ENCODE peak calls at places on chromosomes 2 and 18, in five cellular contexts. I is GM23338, N is B cell, D is GM04503, P is D341Med. C is an unnamed sample.
A peak's percentile ranks its signal among the peaks of the same experiment; 100 is the strongest.

GRCh38 chr2:38274286-38275276 is 102.5 kb downstream of the ATL2 start:
- DNase-seq in I (peak; percentile 78), N (peak; percentile 53), D (peak; percentile 29), P (peak; percentile 48), C (no peak)

GRCh38 chr18:2627821-2628276 is 27.7 kb upstream of the SMCHD1 start:
- DNase-seq in I (no peak), N (no peak), D (no peak), P (no peak), C (no peak)

GRCh38 chr2:206160807-206161179 is 1.1 kb downstream of the EEF1B2 start:
- DNase-seq in I (no peak), N (no peak), D (no peak), P (no peak), C (no peak)

GRCh38 chr18:69838620-69839411 is 108.9 kb downstream of the CD226 start:
- DNase-seq in I (peak; percentile 81), N (no peak), D (no peak), P (peak; percentile 49), C (no peak)

GRCh38 chr2:148640767-148641166 is 3.8 kb upstream of the EPC2 start:
- DNase-seq in I (peak; percentile 29), N (no peak), D (no peak), P (peak; percentile 21), C (no peak)

GRCh38 chr2:73202156-73203054 is at the start of gene NOTO:
- DNase-seq in I (peak; percentile 82), N (peak; percentile 23), D (no peak), P (no peak), C (no peak)

GRCh38 chr2:47058061-47058931 is 96.8 kb downstream of the STPG4 start:
- DNase-seq in I (no peak), N (no peak), D (peak; percentile 77), P (no peak), C (no peak)

GRCh38 chr2:188477564-188478086 is 186.0 kb downstream of the GULP1 start:
- DNase-seq in I (no peak), N (no peak), D (no peak), P (no peak), C (no peak)

GRCh38 chr2:15279181-15279876 is 281.8 kb downstream of the NBAS start:
- DNase-seq in I (no peak), N (no peak), D (no peak), P (no peak), C (no peak)

GRCh38 chr18:60277855-60278480 is 94.6 kb downstream of the MC4R start:
- DNase-seq in I (no peak), N (no peak), D (no peak), P (no peak), C (no peak)

GRCh38 chr2:170530284-170530745 is 184.8 kb upstream of the SP5 start:
- DNase-seq in I (peak; percentile 61), N (no peak), D (no peak), P (peak; percentile 57), C (no peak)

GRCh38 chr2:657766-658165 is 19.4 kb downstream of the TMEM18 start:
- DNase-seq in I (no peak), N (no peak), D (no peak), P (no peak), C (no peak)

GRCh38 chr18:57026316-57026715 is 120.6 kb upstream of the BOD1L2 start:
- DNase-seq in I (no peak), N (no peak), D (no peak), P (no peak), C (no peak)

GRCh38 chr2:176080540-176081355 is 3.0 kb downstream of the EVX2 start:
- DNase-seq in I (peak; percentile 51), N (peak; percentile 12), D (no peak), P (peak; percentile 70), C (no peak)

GRCh38 chr2:128779301-128780095 is 460.8 kb upstream of the HS6ST1 start:
- DNase-seq in I (no peak), N (no peak), D (no peak), P (peak; percentile 1), C (no peak)

GRCh38 chr2:120397362-120397811 is 51.5 kb downstream of the INHBB start:
- DNase-seq in I (no peak), N (no peak), D (peak; percentile 47), P (no peak), C (no peak)

GRCh38 chr18:51149605-51150429 is 47.7 kb downstream of the MEX3C start:
- DNase-seq in I (no peak), N (no peak), D (peak; percentile 9), P (no peak), C (no peak)

GRCh38 chr2:123518387-123518786 is 506.7 kb upstream of the CNTNAP5 start:
- DNase-seq in I (no peak), N (no peak), D (peak; percentile 9), P (no peak), C (no peak)

GRCh38 chr2:15043336-15044058 is 411.0 kb downstream of the LRATD1 start:
- DNase-seq in I (no peak), N (no peak), D (no peak), P (no peak), C (no peak)

GRCh38 chr2:19873014-19873413 is 28.8 kb downstream of the TTC32 start:
- DNase-seq in I (no peak), N (no peak), D (no peak), P (no peak), C (no peak)

GRCh38 chr2:73266061-73266891 is 18.0 kb downstream of the FBXO41 start:
- DNase-seq in I (no peak), N (no peak), D (no peak), P (no peak), C (no peak)

GRCh38 chr2:165471349-165471975 is 2.0 kb downstream of the CSRNP3 start:
- DNase-seq in I (no peak), N (no peak), D (no peak), P (no peak), C (no peak)

GRCh38 chr2:7785700-7786099 is 868.5 kb downstream of the RNF144A start:
- DNase-seq in I (no peak), N (no peak), D (no peak), P (no peak), C (no peak)

GRCh38 chr2:15733867-15734765 is 142.4 kb downstream of the DDX1 start:
- DNase-seq in I (no peak), N (no peak), D (no peak), P (no peak), C (no peak)

GRCh38 chr18:36499938-36500337 is 202.4 kb downstream of the FHOD3 start:
- DNase-seq in I (no peak), N (peak; percentile 12), D (no peak), P (no peak), C (no peak)

GRCh38 chr2:216341151-216341550 is 31.1 kb downstream of the MARCHF4 start:
- DNase-seq in I (no peak), N (no peak), D (no peak), P (no peak), C (no peak)

GRCh38 chr2:46388873-46389272 is 90.5 kb upstream of the TMEM247 start:
- DNase-seq in I (no peak), N (no peak), D (no peak), P (no peak), C (no peak)

GRCh38 chr2:126879348-126880261 is 19.1 kb upstream of the TEX51 start:
- DNase-seq in I (no peak), N (no peak), D (no peak), P (no peak), C (no peak)

GRCh38 chr2:64625352-64626145 is 28.2 kb downstream of the SERTAD2 start:
- DNase-seq in I (peak; percentile 72), N (peak; percentile 13), D (no peak), P (no peak), C (no peak)

GRCh38 chr2:96831679-96832078 is 12.1 kb downstream of the ANKRD23 start:
- DNase-seq in I (peak; percentile 42), N (no peak), D (no peak), P (no peak), C (no peak)

GRCh38 chr18:21489119-21489750 is 111.3 kb downstream of the ESCO1 start:
- DNase-seq in I (peak; percentile 90), N (peak; percentile 43), D (no peak), P (peak; percentile 87), C (no peak)

GRCh38 chr18:58152891-58153290 is 108.9 kb downstream of the NEDD4L start:
- DNase-seq in I (no peak), N (no peak), D (no peak), P (no peak), C (no peak)

GRCh38 chr2:234611209-234611608 is 114.3 kb upstream of the ARL4C start:
- DNase-seq in I (peak; percentile 68), N (no peak), D (no peak), P (no peak), C (no peak)

GRCh38 chr2:174789001-174789400 is 24.7 kb upstream of the CHRNA1 start:
- DNase-seq in I (no peak), N (no peak), D (no peak), P (no peak), C (no peak)

GRCh38 chr2:40202798-40203400 is 249.0 kb downstream of the SLC8A1 start:
- DNase-seq in I (no peak), N (no peak), D (peak; percentile 70), P (peak; percentile 42), C (no peak)

GRCh38 chr2:230712443-230713330 is at the start of gene CAB39:
- DNase-seq in I (peak; percentile 95), N (peak; percentile 97), D (no peak), P (peak; percentile 96), C (peak; percentile 81)

GRCh38 chr2:174846941-174847938 is 83.0 kb upstream of the CHRNA1 start:
- DNase-seq in I (peak; percentile 86), N (no peak), D (peak; percentile 52), P (peak; percentile 26), C (no peak)